ENCODE peak calls at places on chromosome 9, in seven cellular contexts. N, B, U, Q, T, D and G are unnamed samples.

GRCh38 chr9:23372703-23373102 is 453.3 kb downstream of the ELAVL2 start:
- DNase-seq in U (no peak), T (no peak), N (no peak), D (no peak), Q (no peak), B (no peak), G (no peak)

GRCh38 chr9:107127608-107128007 is 155.5 kb upstream of the RAD23B start:
- DNase-seq in Q (no peak), N (no peak), T (no peak), D (no peak), U (no peak), B (no peak), G (no peak)

GRCh38 chr9:81522721-81523551 is 166.4 kb downstream of the TLE1 start:
- DNase-seq in Q (no peak), B (no peak), D (no peak), N (no peak), T (no peak), U (peak), G (no peak)

GRCh38 chr9:70490478-70490877 is 76.0 kb upstream of the KLF9 start:
- DNase-seq in T (no peak), B (no peak), N (no peak), D (no peak), Q (no peak), U (no peak), G (no peak)

GRCh38 chr9:13446935-13447334 is 167.4 kb upstream of the MPDZ start:
- DNase-seq in U (peak), Q (no peak), N (no peak), D (no peak), T (no peak), B (no peak), G (no peak)

GRCh38 chr9:111451570-111451969 is 32.6 kb downstream of the ECPAS start:
- DNase-seq in B (no peak), D (no peak), T (no peak), U (no peak), N (no peak), Q (no peak), G (no peak)

GRCh38 chr9:35537898-35538297 is 48.0 kb downstream of the RUSC2 start:
- DNase-seq in B (no peak), U (no peak), D (no peak), Q (no peak), T (no peak), N (no peak), G (no peak)

GRCh38 chr9:14542071-14542470 is 151.2 kb downstream of the ZDHHC21 start:
- DNase-seq in D (no peak), Q (no peak), B (no peak), U (no peak), T (no peak), N (no peak), G (no peak)

GRCh38 chr9:28839778-28840430 is 1266.6 kb upstream of the C9orf72 start:
- DNase-seq in N (no peak), U (no peak), B (peak), T (no peak), D (no peak), Q (no peak), G (no peak)

GRCh38 chr9:124514874-124515273 is 7.7 kb upstream of the NR5A1 start:
- DNase-seq in U (no peak), N (no peak), T (no peak), Q (no peak), B (no peak), D (no peak), G (no peak)

GRCh38 chr9:109652971-109653370 is 127.0 kb upstream of the PALM2AKAP2 start:
- DNase-seq in B (no peak), N (no peak), D (no peak), U (no peak), T (no peak), Q (no peak), G (no peak)

GRCh38 chr9:136412912-136413420 is 2.5 kb downstream of the PMPCA start:
- DNase-seq in U (no peak), Q (no peak), T (no peak), D (no peak), N (no peak), B (no peak), G (no peak)

GRCh38 chr9:136407911-136408310 is 2.5 kb downstream of the ENTR1 start:
- DNase-seq in B (no peak), T (no peak), D (no peak), Q (no peak), N (no peak), U (no peak), G (no peak)

GRCh38 chr9:136409557-136410455 is 608 bp downstream of the ENTR1 start:
- DNase-seq in U (peak), Q (peak), N (no peak), D (peak), B (peak), T (no peak), G (peak)

GRCh38 chr9:136411358-136411757 is 900 bp downstream of the PMPCA start:
- DNase-seq in B (no peak), U (no peak), Q (no peak), D (no peak), N (no peak), T (no peak), G (no peak)

GRCh38 chr9:136410500-136411287 is at the start of the genes ENTR1 and PMPCA:
- DNase-seq in U (peak), B (peak), Q (peak), D (peak), N (peak), T (peak), G (peak)
- TF ChIP-seq POLR2A in U (peak), B (peak), Q (peak), D (peak), N (peak), T (peak), G (peak)

DNA sequence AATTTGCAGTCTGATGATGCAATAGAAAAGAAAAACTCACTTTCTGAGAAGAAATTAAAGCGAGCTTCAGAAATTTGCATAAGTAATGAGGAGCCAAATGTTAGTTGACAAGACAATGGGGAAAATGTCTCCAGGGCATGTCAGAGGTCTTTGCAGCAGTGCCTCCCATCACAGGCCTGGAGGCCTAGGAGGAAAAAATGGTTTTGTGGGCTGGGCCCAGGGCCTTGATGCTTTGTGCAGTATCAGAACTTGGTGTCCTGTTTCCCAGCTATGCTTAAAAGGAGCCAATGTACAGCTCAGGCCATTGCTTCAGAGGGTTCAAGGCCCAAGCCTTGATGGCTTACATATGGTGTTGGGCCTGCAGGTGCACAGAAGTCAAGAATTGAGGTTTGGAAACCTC is 298.4 kb downstream of the SMARCA2 start:
- DNase-seq in N (no peak), B (no peak), D (no peak), T (no peak), U (no peak), Q (no peak), G (no peak)
- TF ChIP-seq POLR2AphosphoS5 in N (no peak), B (no peak), D (no peak), T (no peak), U (no peak), Q (no peak), G (no peak)

DNA sequence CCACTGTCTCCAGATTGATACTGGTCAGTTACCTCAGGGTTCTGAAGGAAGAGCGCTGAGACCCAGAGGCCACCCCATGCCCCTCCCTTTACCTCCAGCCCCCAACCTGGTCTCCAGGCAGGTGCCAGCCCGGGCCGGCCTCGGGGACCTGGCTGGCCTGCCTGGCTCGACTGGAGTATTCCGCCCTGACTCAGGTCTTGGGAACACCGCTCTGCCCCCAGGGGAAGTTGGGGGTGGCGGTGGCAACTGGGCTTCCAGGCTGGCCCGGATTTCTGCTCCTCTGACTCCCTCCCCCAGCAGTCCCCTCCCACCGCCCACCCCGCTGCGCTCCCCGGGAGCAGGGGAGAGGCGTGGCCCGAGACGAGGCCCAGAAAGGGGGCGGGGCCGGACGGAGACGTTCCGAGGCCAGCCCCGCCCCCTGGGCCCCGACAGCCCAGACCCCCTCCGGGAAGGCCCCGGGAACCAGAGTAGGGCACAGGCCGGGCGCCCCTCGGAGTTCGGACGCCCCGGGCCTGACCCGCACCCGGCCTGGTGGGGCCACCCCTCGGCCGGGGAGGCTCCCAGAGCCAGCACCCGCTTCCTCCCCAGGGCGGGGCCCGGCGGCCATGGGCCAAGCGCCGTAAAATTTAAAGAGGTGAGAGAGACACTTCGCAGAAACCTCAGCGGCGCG is 82.5 kb upstream of the ZBTB43 start:
- DNase-seq in B (peak), Q (peak), T (peak), N (peak), D (peak), U (peak), G (peak)
- TF ChIP-seq POLR2A in B (peak), Q (no peak), T (no peak), N (peak), D (no peak), U (no peak), G (no peak)

GRCh38 chr9:130119521-130120206 is 52.5 kb upstream of the NCS1 start:
- DNase-seq in T (no peak), D (no peak), Q (no peak), U (no peak), B (no peak), N (no peak), G (no peak)

GRCh38 chr9:130118841-130119520 is 53.2 kb upstream of the NCS1 start:
- DNase-seq in Q (no peak), U (no peak), T (no peak), D (no peak), B (no peak), N (no peak), G (no peak)

GRCh38 chr9:130116346-130116745 is 55.9 kb upstream of the NCS1 start:
- DNase-seq in B (peak), U (no peak), Q (no peak), N (no peak), T (no peak), D (no peak), G (no peak)

GRCh38 chr9:130117376-130117775 is 54.8 kb upstream of the NCS1 start:
- DNase-seq in B (peak), N (no peak), D (no peak), Q (no peak), U (no peak), T (no peak), G (no peak)

GRCh38 chr9:130117816-130118632 is 54.2 kb upstream of the NCS1 start:
- DNase-seq in T (peak), D (no peak), U (peak), Q (no peak), N (no peak), B (peak), G (no peak)
- TF ChIP-seq POLR2AphosphoS5 in T (peak), D (no peak), U (no peak), Q (no peak), N (no peak), B (no peak), G (no peak)